ENCODE peak calls at places on chromosomes 5 and 9, in seven cellular contexts. O is GM12891, K is K562, R is GM12878, N is H1, H is HepG2, Z is SK-N-SH. S is an unnamed sample.

GRCh38 chr9:71096431-71097108 is 24.9 kb downstream of the TRPM3 start:
- DNase-seq in R (no peak), H (peak), Z (no peak), O (no peak), N (no peak), K (no peak), S (no peak)

GRCh38 chr9:131394464-131395026 is 659 bp downstream of the PRRC2B start:
- DNase-seq in Z (peak), N (peak), R (no peak), H (no peak), K (peak), O (peak), S (peak)

GRCh38 chr5:62043289-62044274 is 262.4 kb upstream of the KIF2A start:
- DNase-seq in R (no peak), O (no peak), H (no peak), N (peak), K (no peak), Z (no peak), S (no peak)

GRCh38 chr5:145598184-145598583 is 237.0 kb downstream of the PRELID2 start:
- DNase-seq in K (no peak), N (no peak), Z (no peak), O (no peak), H (no peak), R (no peak), S (no peak)

GRCh38 chr5:181024245-181025029 is 15.6 kb upstream of the BTNL9 start:
- DNase-seq in Z (no peak), R (no peak), O (no peak), H (no peak), N (no peak), K (no peak), S (no peak)

GRCh38 chr5:11047051-11047450 is 286.0 kb upstream of the DAP start:
- DNase-seq in N (no peak), R (no peak), H (no peak), O (no peak), Z (no peak), K (no peak), S (no peak)

GRCh38 chr9:72424131-72424530 is 59.1 kb upstream of the ZFAND5 start:
- DNase-seq in R (no peak), O (no peak), N (no peak), H (no peak), Z (no peak), K (no peak), S (no peak)

GRCh38 chr5:122259995-122260394 is 52.0 kb upstream of the SNCAIP start:
- DNase-seq in R (no peak), Z (no peak), K (no peak), N (no peak), H (peak), O (no peak), S (no peak)

GRCh38 chr5:96229173-96229572 is 203.9 kb downstream of the PCSK1 start:
- DNase-seq in N (no peak), O (no peak), H (no peak), Z (no peak), R (no peak), K (no peak), S (no peak)

DNA sequence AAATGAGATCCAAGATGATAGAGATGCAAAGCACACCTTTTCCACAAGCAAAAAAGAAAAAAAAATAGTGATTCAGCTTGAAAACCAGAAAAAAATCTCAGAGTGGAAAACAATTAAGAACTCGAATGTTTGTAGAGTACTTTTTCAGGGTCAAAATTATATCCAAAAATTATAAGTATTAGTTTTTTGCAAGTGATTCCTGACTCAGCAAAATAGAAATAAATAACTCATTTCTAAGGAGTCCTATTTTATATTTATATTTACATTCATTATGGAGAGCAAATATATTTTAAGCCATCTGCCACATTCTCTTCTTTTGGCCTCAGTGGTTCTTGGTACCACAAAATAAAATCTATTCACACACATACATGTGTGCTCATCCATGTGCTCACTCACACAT is 1011.8 kb upstream of the ARRDC3 start:
- DNase-seq in R (no peak), H (no peak), O (no peak), N (no peak), K (no peak), Z (no peak), S (no peak)
- TF ChIP-seq TAF1 in R (no peak), H (no peak), O (no peak), N (no peak), K (no peak), Z (no peak), S (no peak)

DNA sequence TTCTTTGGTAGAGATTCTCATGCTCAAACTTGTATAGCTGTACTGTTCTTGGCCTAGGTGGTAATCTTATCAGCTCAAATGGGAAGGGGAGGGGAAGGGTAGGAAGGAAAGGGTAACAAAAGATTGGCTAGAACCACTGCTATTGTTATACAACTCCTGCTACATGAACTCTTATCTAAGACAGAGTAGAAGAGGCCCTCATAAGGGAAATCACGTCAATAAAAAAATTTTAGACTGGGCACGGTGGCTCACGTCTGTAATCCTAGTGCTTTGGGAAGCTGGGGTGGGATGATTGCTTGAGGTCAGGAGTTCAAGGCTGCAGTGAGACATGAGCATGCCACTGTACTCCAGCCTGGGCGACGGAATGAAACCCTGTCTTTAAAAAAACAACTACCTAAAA is 15.9 kb downstream of the STOM start:
- DNase-seq in K (no peak), R (no peak), Z (no peak), O (no peak), H (peak), N (no peak), S (no peak)
- TF ChIP-seq POLR2AphosphoS5 in K (no peak), R (no peak), Z (no peak), O (no peak), H (no peak), N (no peak), S (no peak)

DNA sequence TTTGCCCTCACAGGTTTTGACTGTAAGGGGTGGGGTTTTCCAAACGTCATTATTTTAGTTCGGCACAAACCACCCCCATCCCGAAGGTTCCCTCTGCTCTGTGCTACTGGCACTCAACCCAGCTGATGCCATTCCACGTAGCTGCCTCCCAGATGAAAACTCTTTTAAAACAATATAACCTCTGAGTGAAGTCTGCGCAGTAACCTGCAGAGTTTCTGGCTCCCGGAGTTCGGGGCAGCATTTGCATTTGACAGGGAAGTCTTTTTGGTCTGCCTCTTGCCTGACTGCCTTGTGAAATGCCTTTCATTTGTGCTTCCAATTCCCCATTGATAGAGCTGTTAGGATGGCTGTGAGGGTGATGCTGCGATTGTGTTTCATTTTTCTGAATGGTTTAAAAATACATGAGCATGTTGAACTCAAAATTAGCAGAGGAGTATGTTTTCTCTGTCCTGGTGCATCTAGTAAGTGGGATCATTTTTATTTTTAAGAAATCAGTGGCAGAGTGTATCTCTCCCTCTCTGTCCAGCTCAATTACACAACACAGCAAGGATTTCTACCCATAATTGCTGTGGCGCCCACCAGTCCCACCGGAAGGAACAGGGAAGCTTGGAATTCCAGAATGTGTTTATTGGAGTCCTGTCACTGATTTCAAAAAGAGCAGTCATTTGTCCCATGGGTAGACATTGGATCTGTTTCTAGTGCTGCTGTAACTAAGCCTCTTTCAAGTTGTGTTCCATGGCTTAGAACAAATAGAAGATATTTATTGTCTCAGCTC is 24.8 kb downstream of the ADCY2 start:
- DNase-seq in N (no peak), K (no peak), O (no peak), H (no peak), R (no peak), Z (no peak), S (no peak)
- TF ChIP-seq TAF1 in N (peak), K (no peak), O (no peak), H (no peak), R (no peak), Z (no peak), S (no peak)

GRCh38 chr5:109652096-109652495 is 37.6 kb upstream of the MAN2A1 start:
- DNase-seq in K (no peak), H (no peak), N (no peak), Z (no peak), R (no peak), O (no peak), S (no peak)
- TF ChIP-seq POLR2AphosphoS5 in K (no peak), H (no peak), N (no peak), Z (no peak), R (no peak), O (no peak), S (no peak)

DNA sequence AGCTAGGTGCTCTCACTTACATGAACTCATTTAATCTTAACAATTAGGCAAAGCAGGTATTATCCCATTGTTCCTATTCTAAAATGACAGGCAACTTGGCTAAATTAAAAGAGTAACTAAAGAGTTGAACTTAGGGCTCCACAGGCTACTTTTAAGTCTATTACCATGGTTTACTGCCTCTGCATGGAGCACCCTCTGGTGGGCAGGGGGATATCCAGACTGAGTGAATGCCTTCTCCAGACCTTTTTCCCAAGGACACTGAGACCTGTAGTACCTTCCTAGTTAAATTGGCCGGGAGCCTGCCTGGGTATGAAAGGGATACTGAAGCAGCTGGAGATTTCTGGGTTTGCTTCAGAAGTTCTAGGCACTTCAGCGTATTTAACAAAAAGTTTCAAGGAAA is 238.1 kb downstream of the ELAVL2 start:
- DNase-seq in N (peak), K (no peak), H (no peak), Z (no peak), O (no peak), R (no peak), S (no peak)
- TF ChIP-seq TAF1 in N (no peak), K (no peak), H (no peak), Z (no peak), O (no peak), R (no peak), S (no peak)

GRCh38 chr9:127762111-127762676 is 16.3 kb downstream of the SH2D3C start:
- DNase-seq in K (no peak), O (no peak), N (no peak), R (no peak), Z (no peak), H (no peak), S (no peak)
- TF ChIP-seq POLR2AphosphoS5 in K (no peak), O (no peak), N (no peak), R (no peak), Z (no peak), H (no peak), S (no peak)

S was measured in GM12892.